ENCODE peak calls at places on chromosome 20, in five cellular contexts. C, R, W, V and B are unnamed samples.

GRCh38 chr20:46353506-46354206 is 45.4 kb upstream of the CDH22 start:
- DNase-seq in C (peak; percentile 18), R (no peak), W (no peak), V (no peak), B (no peak)

GRCh38 chr20:23189341-23189740 is 103.2 kb upstream of the CD93 start:
- DNase-seq in C (no peak), R (no peak), W (no peak), V (no peak), B (no peak)

GRCh38 chr20:872855-873520 is 39.5 kb downstream of the FAM110A start:
- DNase-seq in C (no peak), R (no peak), W (no peak), V (no peak), B (no peak)

GRCh38 chr20:51473256-51473655 is 69.3 kb downstream of the NFATC2 start:
- DNase-seq in C (no peak), R (no peak), W (no peak), V (no peak), B (no peak)

GRCh38 chr20:56442381-56443365 is 25.8 kb upstream of the RTF2 start:
- DNase-seq in C (no peak), R (no peak), W (no peak), V (no peak), B (no peak)

GRCh38 chr20:31517373-31517772 is 3.1 kb downstream of the HM13 start:
- DNase-seq in C (no peak), R (peak; percentile 32), W (peak; percentile 40), V (peak; percentile 55), B (peak; percentile 28)

GRCh38 chr20:15857131-15857784 is 716.0 kb downstream of the KIF16B start:
- DNase-seq in C (no peak), R (no peak), W (no peak), V (no peak), B (no peak)

GRCh38 chr20:39117486-39117885 is 155.3 kb downstream of the DHX35 start:
- DNase-seq in C (no peak), R (peak; percentile 30), W (no peak), V (peak; percentile 30), B (no peak)

GRCh38 chr20:22106308-22106938 is 401.0 kb downstream of the PAX1 start:
- DNase-seq in C (no peak), R (no peak), W (no peak), V (no peak), B (peak; percentile 18)

GRCh38 chr20:43188861-43189613 is 669 bp downstream of the PTPRT start:
- DNase-seq in C (no peak), R (no peak), W (no peak), V (no peak), B (no peak)

GRCh38 chr20:47521059-47521808 is 19.5 kb downstream of the NCOA3 start:
- DNase-seq in C (no peak), R (no peak), W (no peak), V (no peak), B (no peak)

GRCh38 chr20:60053813-60054190 is 95.6 kb downstream of the CDH26 start:
- DNase-seq in C (no peak), R (no peak), W (no peak), V (no peak), B (no peak)

GRCh38 chr20:5945963-5946362 is 4.4 kb downstream of the TRMT6 start:
- DNase-seq in C (no peak), R (peak; percentile 53), W (no peak), V (peak; percentile 33), B (peak; percentile 10)

GRCh38 chr20:44990425-44990824 is 24.1 kb downstream of the STK4 start:
- DNase-seq in C (no peak), R (no peak), W (no peak), V (no peak), B (no peak)

GRCh38 chr20:3997446-3997845 is 17.9 kb downstream of the RNF24 start:
- DNase-seq in C (no peak), R (no peak), W (no peak), V (no peak), B (no peak)

GRCh38 chr20:35478804-35479472 is 23.5 kb downstream of the CEP250 start:
- DNase-seq in C (no peak), R (no peak), W (peak; percentile 24), V (no peak), B (no peak)

GRCh38 chr20:21529863-21530262 is 16.0 kb upstream of the NKX2-2 start:
- DNase-seq in C (no peak), R (no peak), W (no peak), V (no peak), B (no peak)

GRCh38 chr20:49980140-49981008 is 2.4 kb upstream of the SNAI1 start:
- DNase-seq in C (no peak), R (no peak), W (no peak), V (no peak), B (no peak)

GRCh38 chr20:49976542-49976941 is 6.2 kb upstream of the SNAI1 start:
- DNase-seq in C (no peak), R (no peak), W (no peak), V (no peak), B (no peak)

GRCh38 chr20:49979030-49979832 is 3.5 kb upstream of the SNAI1 start:
- DNase-seq in C (peak; percentile 59), R (no peak), W (peak; percentile 57), V (no peak), B (no peak)

GRCh38 chr20:49981218-49982071 is 1.3 kb upstream of the SNAI1 start:
- DNase-seq in C (no peak), R (no peak), W (no peak), V (no peak), B (no peak)

DNA sequence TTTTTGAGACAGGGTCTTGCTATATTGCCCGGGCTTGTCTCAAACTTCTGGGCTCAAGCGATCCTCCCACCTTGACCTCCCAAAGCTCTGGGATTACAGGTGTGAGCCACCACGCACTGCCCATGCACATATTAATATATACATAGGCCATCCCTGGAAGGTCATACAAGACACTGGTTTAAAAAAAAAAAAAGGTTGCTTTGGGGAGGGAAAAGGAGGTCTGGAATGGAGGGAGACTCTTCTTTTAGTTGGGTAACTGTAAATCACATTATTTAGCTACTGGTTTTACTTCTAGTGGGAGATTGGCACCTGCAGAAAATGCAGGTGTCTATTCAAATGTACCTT is 4.1 kb upstream of the SNAI1 start:
- DNase-seq in C (no peak), R (no peak), W (no peak), V (no peak), B (no peak)
- TF ChIP-seq CTCF in C (no peak), R (no peak), W (no peak), V (no peak), B (no peak)

GRCh38 chr20:26167499-26167898 is 470.8 kb upstream of the ZNF337 start:
- DNase-seq in C (no peak), R (no peak), W (no peak), V (peak; percentile 52), B (no peak)

GRCh38 chr20:26163890-26164289 is 467.2 kb upstream of the ZNF337 start:
- DNase-seq in C (no peak), R (peak; percentile 4), W (no peak), V (peak; percentile 95), B (peak; percentile 55)

GRCh38 chr20:26169506-26169905 is 472.9 kb upstream of the ZNF337 start:
- DNase-seq in C (no peak), R (no peak), W (no peak), V (peak; percentile 82), B (peak; percentile 54)
- H3K4me3 ChIP-seq in C (no peak overlapping the region), R (no peak overlapping the region), W (no peak overlapping the region), V (no peak overlapping the region), B (no peak overlapping the region)

GRCh38 chr20:17958326-17959256 is 10.0 kb downstream of the SNX5 start:
- DNase-seq in C (no peak), R (no peak), W (no peak), V (no peak), B (no peak)
- TF ChIP-seq CTCF in C (peak; percentile 16), R (no peak), W (no peak), V (no peak), B (peak; percentile 19)

DNA sequence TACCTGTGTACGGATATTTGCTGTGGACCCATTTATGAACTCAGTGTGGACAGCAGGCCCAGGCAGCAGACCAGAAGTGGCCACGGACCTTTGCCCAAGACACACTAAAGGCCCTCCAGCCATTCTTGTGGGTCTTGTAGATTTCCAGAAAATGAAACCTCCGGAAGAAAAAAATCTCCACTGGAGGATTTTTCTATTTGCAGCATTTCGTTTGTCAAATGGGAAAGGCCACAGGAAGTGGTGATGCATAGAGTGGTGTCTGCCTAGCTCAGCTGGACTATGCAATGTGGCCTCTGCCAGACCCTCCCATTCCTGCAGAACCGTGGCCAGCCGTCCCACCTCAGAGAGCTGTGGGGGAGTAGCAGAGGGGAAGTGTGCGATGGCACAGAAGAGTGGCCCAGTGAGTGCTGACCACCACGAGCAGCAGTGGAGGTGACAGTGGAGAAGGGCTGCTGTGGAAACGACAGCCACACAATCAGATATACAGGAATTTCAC is 24.0 kb upstream of the INSM1 start:
- DNase-seq in C (no peak), R (no peak), W (no peak), V (no peak), B (no peak)
- H3K4me3 ChIP-seq in C (no peak overlapping the region), R (no peak overlapping the region), W (no peak overlapping the region), V (no peak overlapping the region), B (no peak overlapping the region)

DNA sequence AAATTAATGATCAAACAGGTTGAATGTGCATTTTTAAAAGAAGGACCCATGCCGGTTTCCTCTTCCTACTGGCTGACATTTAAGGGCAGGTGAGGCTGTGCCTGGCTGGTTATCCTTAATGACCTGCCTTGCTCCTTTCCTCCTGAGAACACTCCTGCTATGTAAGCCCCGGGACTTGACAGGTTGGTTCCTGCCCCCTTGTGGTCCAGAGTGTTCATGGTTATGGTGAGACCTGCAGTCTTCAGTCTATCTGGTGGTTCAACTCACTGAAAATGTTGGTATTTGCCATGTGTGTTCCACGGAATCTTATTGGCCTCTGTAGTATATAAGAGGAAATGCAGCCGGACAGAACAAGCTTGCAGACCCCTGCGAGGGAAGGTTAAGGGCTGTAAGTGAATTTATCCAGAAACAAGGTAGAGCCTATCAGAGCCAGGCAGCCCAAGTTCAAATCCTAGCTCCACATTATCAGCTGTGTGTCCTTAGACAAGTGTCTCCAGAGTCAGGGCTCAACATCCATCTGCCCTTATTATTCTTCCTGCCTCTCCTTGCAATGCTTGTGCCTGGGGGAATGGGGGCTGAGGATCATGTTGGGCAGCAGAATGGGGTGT is 5.2 kb upstream of the BPIFA3 start:
- DNase-seq in C (peak; percentile 58), R (peak; percentile 1), W (peak; percentile 8), V (peak; percentile 5), B (no peak)
- TF ChIP-seq CTCF in C (peak; percentile 46), R (peak; percentile 51), W (peak; percentile 32), V (peak; percentile 22), B (peak; percentile 42)

GRCh38 chr20:36614781-36615557 is 9.4 kb downstream of the RAB5IF start:
- DNase-seq in C (no peak), R (no peak), W (no peak), V (no peak), B (no peak)
- H3K4me3 ChIP-seq in C (no peak overlapping the region), R (no peak overlapping the region), W (no peak overlapping the region), V (no peak overlapping the region), B (no peak overlapping the region)

GRCh38 chr20:62894261-62894660 is 32.0 kb downstream of the DIDO1 start:
- DNase-seq in C (peak; percentile 17), R (no peak), W (no peak), V (no peak), B (no peak)

GRCh38 chr20:62892348-62893304 is 31.0 kb upstream of the TCFL5 start:
- DNase-seq in C (peak; percentile 13), R (no peak), W (no peak), V (no peak), B (no peak)

GRCh38 chr20:62891111-62891510 is 29.5 kb upstream of the TCFL5 start:
- DNase-seq in C (peak; percentile 38), R (no peak), W (no peak), V (no peak), B (no peak)

GRCh38 chr20:62895539-62895938 is 30.8 kb downstream of the DIDO1 start:
- DNase-seq in C (peak; percentile 27), R (no peak), W (no peak), V (no peak), B (no peak)

GRCh38 chr20:62893700-62894099 is 32.1 kb upstream of the TCFL5 start:
- DNase-seq in C (peak; percentile 41), R (no peak), W (no peak), V (no peak), B (no peak)
- TF ChIP-seq CTCF in C (no peak), R (no peak), W (no peak), V (no peak), B (peak; percentile 13)